ENCODE peak calls at places on chromosome 6, in six cellular contexts. W is neural progenitor cell, K is HCT116, G is MM.1S, J is SK-N-SH, A is PC-3. V is an unnamed sample.
A peak's percentile ranks its signal among the peaks of the same experiment; 100 is the strongest.

GRCh38 chr6:15441215-15441868 is 195.5 kb downstream of the JARID2 start:
- DNase-seq in J (peak; percentile 70), A (peak; percentile 83), W (peak; percentile 69), G (peak; percentile 52), K (peak; percentile 19), V (peak; percentile 87)

GRCh38 chr6:36544228-36544627 is 3.1 kb downstream of the STK38 start:
- DNase-seq in J (no peak), A (peak; percentile 31), W (no peak), K (no peak), G (no peak), V (peak; percentile 78)

GRCh38 chr6:658244-658643 is 1.3 kb upstream of the HUS1B start:
- DNase-seq in J (no peak), G (no peak), A (no peak), K (no peak), W (no peak), V (peak; percentile 35)

GRCh38 chr6:47093169-47093568 is 51.0 kb upstream of the ADGRF1 start:
- DNase-seq in G (no peak), A (peak; percentile 58), K (no peak), W (no peak), J (no peak), V (no peak)

GRCh38 chr6:124524821-124525220 is 437.4 kb upstream of the RNF217 start:
- DNase-seq in W (peak; percentile 59), J (no peak), A (no peak), G (no peak), K (no peak), V (no peak)

GRCh38 chr6:84804720-84805119 is 40.3 kb upstream of the TBX18 start:
- DNase-seq in J (no peak), W (no peak), K (no peak), A (peak; percentile 30), G (no peak), V (peak; percentile 42)

GRCh38 chr6:155315516-155315871 is 1.2 kb upstream of the TFB1M start:
- DNase-seq in A (no peak), K (no peak), J (no peak), W (no peak), G (no peak), V (peak; percentile 54)

GRCh38 chr6:35419431-35419830 is 32.7 kb upstream of the FANCE start:
- DNase-seq in W (peak; percentile 44), A (peak; percentile 31), J (no peak), G (no peak), K (no peak), V (peak; percentile 40)

DNA sequence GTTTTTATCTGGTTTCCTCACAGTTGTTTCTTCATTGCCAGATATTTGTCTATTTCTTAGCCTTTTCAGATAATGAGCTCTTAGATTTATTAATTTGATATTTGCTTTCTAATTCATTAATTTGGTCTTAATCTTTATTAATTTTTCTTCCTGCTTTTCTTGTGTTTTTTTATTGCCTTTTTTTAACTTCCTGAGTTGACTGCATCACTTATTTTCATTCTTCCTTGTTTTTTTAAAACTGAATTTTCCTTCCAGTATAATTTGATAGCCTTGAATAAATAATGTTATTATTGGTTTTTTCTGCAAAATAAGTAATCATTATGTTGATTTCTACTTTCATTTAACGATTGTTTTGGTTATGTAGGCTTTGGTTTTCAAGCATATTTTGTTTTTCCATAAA is 91.5 kb downstream of the RNF144B start:
- DNase-seq in W (no peak), G (no peak), J (no peak), K (no peak), A (no peak), V (no peak)
- TF ChIP-seq EZH2phosphoT487 in W (no peak), G (no peak), J (no peak), K (no peak), A (no peak), V (no peak)

DNA sequence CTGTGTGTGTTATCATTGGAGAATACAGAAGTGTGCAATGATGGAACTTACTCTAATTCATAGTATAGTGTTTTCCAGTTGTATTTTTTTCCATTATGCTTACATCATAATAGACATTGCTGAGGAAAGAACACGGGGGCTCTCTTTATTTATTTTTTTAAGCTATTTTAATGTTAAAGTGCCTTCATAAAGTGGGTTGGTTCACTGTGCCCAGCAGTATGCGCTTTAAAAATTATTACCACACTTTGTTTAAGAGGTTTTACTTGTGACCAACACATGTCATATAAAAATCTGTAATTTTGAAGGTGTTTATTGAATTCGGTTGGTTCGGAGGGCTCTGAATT is 215.8 kb downstream of the TMEM242 start:
- DNase-seq in K (no peak), A (no peak), W (no peak), G (no peak), J (no peak), V (no peak)
- H3K9ac ChIP-seq in K (no peak overlapping the region), A (no peak overlapping the region), W (no peak overlapping the region), G (no peak overlapping the region), J (peak overlapping the region; percentile 72), V (peak overlapping the region; percentile 78)

GRCh38 chr6:139253656-139254055 is 38.1 kb downstream of the TXLNB start:
- DNase-seq in K (no peak), W (no peak), A (no peak), G (no peak), J (no peak), V (peak; percentile 5)

GRCh38 chr6:139257291-139257690 is 34.5 kb downstream of the TXLNB start:
- DNase-seq in K (no peak), G (no peak), W (no peak), A (no peak), J (no peak), V (no peak)

GRCh38 chr6:139257821-139258398 is 33.9 kb downstream of the TXLNB start:
- DNase-seq in K (no peak), A (no peak), G (peak; percentile 55), W (peak; percentile 10), J (no peak), V (no peak)

GRCh38 chr6:139254196-139254595 is 37.6 kb downstream of the TXLNB start:
- DNase-seq in A (no peak), G (no peak), J (no peak), W (no peak), K (no peak), V (no peak)

DNA sequence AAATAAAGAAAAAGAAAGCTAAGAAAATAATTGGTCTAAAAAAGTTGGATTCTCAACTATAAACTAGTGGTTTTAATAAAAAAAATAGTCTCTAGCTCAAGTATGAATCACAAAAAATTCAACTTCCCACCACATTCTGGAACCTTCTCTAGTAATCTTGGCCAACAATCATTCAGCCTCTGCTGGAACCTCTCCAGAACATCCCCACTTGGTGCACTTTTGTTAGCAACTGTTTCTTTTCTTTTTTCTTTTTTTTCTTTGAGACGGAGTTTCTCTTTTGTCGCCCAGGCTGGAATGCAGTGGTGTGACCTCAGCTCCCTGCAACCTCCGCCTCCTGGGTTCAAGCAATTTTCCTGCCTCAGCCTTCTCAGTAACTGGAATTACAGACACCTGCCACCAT is 35.7 kb downstream of the TXLNB start:
- DNase-seq in W (no peak), J (no peak), K (no peak), A (no peak), G (no peak), V (peak; percentile 85)
- TF ChIP-seq EZH2phosphoT487 in W (no peak), J (no peak), K (no peak), A (no peak), G (no peak), V (no peak)

GRCh38 chr6:33716890-33717632 is 5.6 kb upstream of the UQCC2 start:
- DNase-seq in J (no peak), K (peak; percentile 12), A (peak; percentile 19), W (no peak), G (no peak), V (no peak)
- H3K9ac ChIP-seq in J (no peak overlapping the region), K (peak overlapping the region; percentile 49), A (no peak overlapping the region), W (no peak overlapping the region), G (no peak overlapping the region), V (no peak overlapping the region)